ENCODE peak calls at places on chromosome 11, in six cellular contexts. H is ACHN, C is T-helper 2 cell, R is ovary, U is M059J, S is LoVo. K is an unnamed sample.

GRCh38 chr11:80727315-80727714 is 1286.5 kb upstream of the TENM4 start:
- DNase-seq in C (no peak), U (peak; percentile 66), R (no peak), H (peak; percentile 47), S (peak; percentile 14), K (no peak)

GRCh38 chr11:536841-537621 is at the start of gene LRRC56:
- DNase-seq in H (no peak), S (peak; percentile 89), R (peak; percentile 84), U (peak; percentile 86), C (peak; percentile 82), K (peak; percentile 94)

GRCh38 chr11:86595401-86595800 is 77.0 kb downstream of the ME3 start:
- DNase-seq in R (no peak), U (no peak), H (no peak), S (no peak), C (no peak), K (no peak)

GRCh38 chr11:12403122-12403994 is 26.0 kb downstream of the PARVA start:
- DNase-seq in R (no peak), H (no peak), C (no peak), S (no peak), U (no peak), K (no peak)

GRCh38 chr11:63564785-63565350 is 1.7 kb upstream of the PLAAT2 start:
- DNase-seq in H (no peak), R (no peak), C (no peak), S (peak; percentile 89), U (no peak), K (no peak)

GRCh38 chr11:116605543-116605942 is 167.2 kb downstream of the BUD13 start:
- DNase-seq in C (no peak), R (no peak), S (peak; percentile 56), U (peak; percentile 41), H (peak; percentile 60), K (no peak)

GRCh38 chr11:474914-475506 is 24.9 kb downstream of the PTDSS2 start:
- DNase-seq in S (no peak), C (no peak), R (no peak), U (no peak), H (no peak), K (no peak)

GRCh38 chr11:121226415-121227263 is 65.9 kb upstream of the SC5D start:
- DNase-seq in H (no peak), R (no peak), S (no peak), C (no peak), U (peak; percentile 33), K (no peak)

GRCh38 chr11:11135820-11136476 is 217.1 kb downstream of the CSNK2A3 start:
- DNase-seq in C (no peak), U (no peak), S (no peak), R (no peak), H (no peak), K (no peak)

GRCh38 chr11:131767421-131767820 is 397.0 kb downstream of the NTM start:
- DNase-seq in C (no peak), U (peak; percentile 61), R (no peak), H (no peak), S (no peak), K (no peak)